ENCODE peak calls at places on chromosomes 4 and X, in six cellular contexts. Z, N, R, H, F and O are unnamed samples.

GRCh38 chr4:125547842-125548241 is 233.1 kb downstream of the FAT4 start:
- DNase-seq in Z (no peak), N (no peak), R (no peak), H (no peak), F (no peak), O (no peak)

GRCh38 chrX:72123471-72124185 is 8.1 kb downstream of the RTL5 start:
- DNase-seq in Z (no peak), N (no peak), R (no peak), H (no peak), F (no peak), O (peak; percentile 68)

GRCh38 chrX:111581086-111581485 is 69.6 kb downstream of the SERTM2 start:
- DNase-seq in Z (no peak), N (no peak), R (no peak), H (no peak), F (no peak), O (no peak)

GRCh38 chr4:169236901-169237626 is 33.7 kb downstream of the SH3RF1 start:
- DNase-seq in Z (no peak), N (no peak), R (no peak), H (no peak), F (no peak), O (no peak)

GRCh38 chr4:55284331-55284730 is 61.7 kb upstream of the SRD5A3 start:
- DNase-seq in Z (no peak), N (no peak), R (no peak), H (no peak), F (no peak), O (no peak)

GRCh38 chrX:13569479-13570244 is at the start of gene EGFL6:
- DNase-seq in Z (no peak), N (no peak), R (peak; percentile 28), H (peak; percentile 46), F (no peak), O (no peak)

GRCh38 chr4:45078201-45078600 is 351.8 kb upstream of the GNPDA2 start:
- DNase-seq in Z (no peak), N (no peak), R (no peak), H (no peak), F (no peak), O (no peak)

GRCh38 chr4:19382993-19383392 is 868.7 kb upstream of the SLIT2 start:
- DNase-seq in Z (no peak), N (no peak), R (no peak), H (no peak), F (no peak), O (no peak)

GRCh38 chrX:48468247-48468671 is 1.8 kb downstream of the SLC38A5 start:
- DNase-seq in Z (no peak), N (peak; percentile 73), R (no peak), H (no peak), F (no peak), O (no peak)

GRCh38 chrX:30615229-30615628 is 37.7 kb upstream of the TASL start:
- DNase-seq in Z (no peak), N (no peak), R (no peak), H (no peak), F (no peak), O (no peak)

GRCh38 chr4:95465010-95465409 is 83.8 kb downstream of the UNC5C start:
- DNase-seq in Z (no peak), N (no peak), R (no peak), H (no peak), F (no peak), O (no peak)

GRCh38 chr4:15348236-15348635 is 79.6 kb upstream of the C1QTNF7 start:
- DNase-seq in Z (no peak), N (no peak), R (no peak), H (no peak), F (no peak), O (no peak)

GRCh38 chr4:148730766-148731165 is 288.6 kb upstream of the NR3C2 start:
- DNase-seq in Z (no peak), N (no peak), R (no peak), H (no peak), F (no peak), O (no peak)

GRCh38 chr4:38601244-38601915 is 62.6 kb upstream of the KLF3 start:
- DNase-seq in Z (peak; percentile 49), N (no peak), R (no peak), H (no peak), F (no peak), O (peak; percentile 20)

GRCh38 chr4:39051454-39051853 is 10.6 kb upstream of the KLHL5 start:
- DNase-seq in Z (no peak), N (no peak), R (no peak), H (no peak), F (no peak), O (no peak)

GRCh38 chr4:2289311-2289954 is 27.5 kb upstream of the MXD4 start:
- DNase-seq in Z (no peak), N (no peak), R (no peak), H (no peak), F (no peak), O (no peak)

DNA sequence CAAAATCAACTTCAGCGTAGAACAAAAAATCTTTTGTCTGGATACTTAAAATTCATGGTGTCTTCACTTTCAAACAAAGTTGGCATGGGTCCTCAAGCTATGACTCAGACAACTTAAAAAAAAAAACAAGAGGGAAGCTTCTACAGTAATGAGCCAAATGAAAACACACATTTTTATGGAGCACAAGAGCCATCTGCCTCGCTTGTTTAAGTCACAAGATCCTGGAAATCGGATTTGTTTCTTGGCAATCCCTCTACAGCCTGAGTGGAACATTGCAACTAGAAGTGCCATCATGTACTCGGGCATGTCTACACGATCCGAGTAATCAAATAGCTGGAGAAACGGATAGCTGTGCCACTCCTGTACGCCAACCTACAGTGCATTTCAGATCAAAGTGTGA is 22.6 kb downstream of the LAMP2 start:
- DNase-seq in Z (no peak), N (no peak), R (no peak), H (no peak), F (no peak), O (no peak)
- TF ChIP-seq GABPA in Z (no peak), N (no peak), R (no peak), H (no peak), F (no peak), O (no peak)

GRCh38 chrX:8820910-8821527 is 19.8 kb upstream of the FAM9A start:
- DNase-seq in Z (no peak), N (no peak), R (no peak), H (peak; percentile 49), F (no peak), O (no peak)
- TF ChIP-seq CTCF in Z (no peak), N (no peak), R (no peak), H (peak; percentile 56), F (no peak), O (no peak)

GRCh38 chr4:173509031-173510001 is 20.7 kb downstream of the HAND2 start:
- DNase-seq in Z (no peak), N (no peak), R (peak; percentile 58), H (peak; percentile 65), F (no peak), O (peak; percentile 31)
- H3K4me3 ChIP-seq in Z (no peak overlapping the region), N (no peak overlapping the region), R (peak overlapping the region; percentile 66), H (peak overlapping the region; percentile 17), F (no peak overlapping the region), O (peak overlapping the region; percentile 47)

DNA sequence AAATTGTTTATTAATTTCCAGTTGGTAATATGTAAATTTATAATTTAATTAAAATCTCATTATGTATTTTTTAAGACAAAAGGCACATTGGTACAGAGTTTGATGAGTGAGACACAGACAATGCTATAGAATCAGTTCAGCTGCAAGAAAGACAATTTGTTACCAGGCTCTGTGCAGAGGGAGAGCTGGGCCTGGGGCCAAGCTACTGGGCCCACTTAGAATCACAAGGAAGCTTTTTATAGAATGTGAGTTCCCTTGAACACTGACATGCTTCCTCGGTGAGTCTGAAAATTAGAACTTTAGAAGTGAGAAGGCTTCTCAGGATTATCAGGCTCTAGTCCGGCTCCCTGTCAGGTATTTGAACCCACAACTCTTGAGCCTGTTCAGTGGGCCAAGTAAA is 129.0 kb downstream of the AFF2 start:
- DNase-seq in Z (no peak), N (no peak), R (no peak), H (no peak), F (no peak), O (no peak)
- TF ChIP-seq GABPA in Z (no peak), N (no peak), R (no peak), H (no peak), F (no peak), O (no peak)

GRCh38 chr4:76784237-76784636 is 113.7 kb downstream of the SOWAHB start:
- DNase-seq in Z (no peak), N (no peak), R (no peak), H (no peak), F (no peak), O (no peak)
- TF ChIP-seq CTCF in Z (peak; percentile 28), N (peak; percentile 52), R (peak; percentile 36), H (peak; percentile 61), F (no peak), O (no peak)

GRCh38 chr4:163875327-163875726 is 380.8 kb downstream of the TMA16 start:
- DNase-seq in Z (no peak), N (no peak), R (no peak), H (no peak), F (no peak), O (no peak)
- H3K4me3 ChIP-seq in Z (no peak overlapping the region), N (no peak overlapping the region), R (no peak overlapping the region), H (no peak overlapping the region), F (no peak overlapping the region), O (no peak overlapping the region)

GRCh38 chrX:74449322-74449936 is 28.1 kb downstream of the SLC16A2 start:
- DNase-seq in Z (no peak), N (no peak), R (no peak), H (no peak), F (no peak), O (no peak)
- TF ChIP-seq GABPA in Z (no peak), N (no peak), R (no peak), H (no peak), F (no peak), O (no peak)

GRCh38 chr4:1069394-1069793 is 44.0 kb downstream of the RNF212 start:
- DNase-seq in Z (no peak), N (no peak), R (no peak), H (no peak), F (no peak), O (no peak)
- TF ChIP-seq CTCF in Z (no peak), N (no peak), R (no peak), H (no peak), F (no peak), O (no peak)